ENCODE peak calls at places on chromosomes 16 and 17, in ten cellular contexts. E is brain microvascular endothelial cell; Z is gastrocnemius medialis; Q is aorta; F is K562; U is PC-9; B is SJSA1; R is CD4-positive, alpha-beta memory T cell; V is left lung; X is HCT116. J is an unnamed sample. For H3K36me3, the result is how much of the 10 kb centered on the place peaks cover.

GRCh38 chr17:28467456-28468025 is 5.9 kb upstream of the SLC13A2 start:
- DNase-seq in E (peak), Z (no peak), Q (no peak), F (no peak), U (no peak), B (peak), R (no peak), V (no peak), X (no peak), J (peak)

GRCh38 chr16:73848993-73849392 is 447.6 kb upstream of the PSMD7 start:
- DNase-seq in E (no peak), Z (no peak), Q (no peak), F (no peak), U (no peak), B (no peak), R (no peak), V (no peak), X (no peak), J (no peak)

GRCh38 chr16:67632415-67633172 is 12.3 kb upstream of the CARMIL2 start:
- DNase-seq in E (no peak), Z (no peak), Q (no peak), F (no peak), U (no peak), B (no peak), R (no peak), V (no peak), X (no peak), J (no peak)

GRCh38 chr16:50279142-50279865 is 13.0 kb downstream of the ADCY7 start:
- DNase-seq in E (no peak), Z (peak), Q (peak), F (peak), U (no peak), B (no peak), R (no peak), V (peak), X (no peak), J (no peak)

GRCh38 chr16:19783363-19783762 is 65.3 kb downstream of the IQCK start:
- DNase-seq in E (no peak), Z (no peak), Q (no peak), F (no peak), U (no peak), B (no peak), R (no peak), V (no peak), X (no peak), J (no peak)

GRCh38 chr16:21710938-21711337 is 47.2 kb downstream of the OTOA start:
- DNase-seq in E (no peak), Z (no peak), Q (no peak), F (no peak), U (no peak), B (no peak), R (no peak), V (no peak), X (no peak), J (no peak)

GRCh38 chr17:76000755-76001521 is at the start of gene CDK3:
- DNase-seq in E (no peak), Z (no peak), Q (no peak), F (no peak), U (no peak), B (no peak), R (no peak), V (no peak), X (no peak), J (no peak)

GRCh38 chr17:21537302-21537701 is 155.0 kb upstream of the KCNJ18 start:
- DNase-seq in E (no peak), Z (no peak), Q (no peak), F (no peak), U (no peak), B (no peak), R (no peak), V (no peak), X (no peak), J (no peak)

GRCh38 chr16:19601083-19601976 is 45.8 kb downstream of the VPS35L start:
- DNase-seq in E (peak), Z (no peak), Q (no peak), F (peak), U (peak), B (peak), R (peak), V (no peak), X (peak), J (no peak)

GRCh38 chr17:57898487-57899311 is 48.9 kb upstream of the MRPS23 start:
- DNase-seq in E (peak), Z (peak), Q (peak), F (no peak), U (peak), B (peak), R (no peak), V (peak), X (no peak), J (no peak)

GRCh38 chr17:29592850-29593545 is at the start of gene ANKRD13B:
- DNase-seq in E (no peak), Z (no peak), Q (peak), F (peak), U (peak), B (no peak), R (no peak), V (no peak), X (no peak), J (no peak)

GRCh38 chr16:24734382-24734781 is 4.9 kb downstream of the TNRC6A start:
- DNase-seq in E (no peak), Z (no peak), Q (no peak), F (no peak), U (no peak), B (no peak), R (no peak), V (no peak), X (no peak), J (no peak)

GRCh38 chr17:65918450-65918849 is 273.5 kb downstream of the CEP112 start:
- DNase-seq in E (no peak), Z (no peak), Q (no peak), F (no peak), U (no peak), B (peak), R (no peak), V (no peak), X (no peak), J (no peak)

GRCh38 chr17:77182205-77182604 is 41.4 kb downstream of the SEC14L1 start:
- DNase-seq in E (no peak), Z (no peak), Q (no peak), F (no peak), U (no peak), B (no peak), R (no peak), V (no peak), X (no peak), J (no peak)

GRCh38 chr16:9092963-9093477 is 1.6 kb downstream of the HAPSTR1 start:
- DNase-seq in E (no peak), Z (peak), Q (peak), F (no peak), U (peak), B (peak), R (no peak), V (peak), X (no peak), J (no peak)

DNA sequence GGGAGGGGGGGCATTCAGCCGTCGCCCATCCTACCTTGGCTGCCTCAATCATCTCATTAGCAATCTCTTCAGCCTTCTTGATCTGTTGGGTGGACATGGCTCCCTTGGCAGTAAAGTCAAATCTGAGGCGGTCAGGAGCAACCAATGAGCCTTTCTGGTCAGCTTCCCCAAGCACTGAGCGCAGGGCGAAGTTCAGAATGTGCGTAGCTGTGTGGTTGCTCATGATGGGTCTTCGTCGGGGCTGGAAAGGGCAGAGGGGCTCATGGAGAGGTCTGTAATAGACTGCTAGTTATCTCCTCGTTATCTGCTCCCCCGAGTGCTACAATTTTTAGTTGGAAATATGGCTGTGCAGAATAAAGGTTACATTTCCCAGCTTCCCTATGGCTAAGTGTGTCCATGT is 7.2 kb upstream of the EXOSC6 start:
- DNase-seq in E (no peak), Z (no peak), Q (no peak), F (no peak), U (no peak), B (no peak), R (no peak), V (no peak), X (no peak), J (no peak)
- H3K36me3 ChIP-seq in E (half or more), Z (under half), Q (under half), F (half or more), U (half or more), B (half or more), R (under half), V (under half), X (half or more), J (half or more)

GRCh38 chr16:58127634-58128033 is 1.5 kb downstream of the CFAP20 start:
- DNase-seq in E (no peak), Z (no peak), Q (no peak), F (no peak), U (no peak), B (no peak), R (no peak), V (no peak), X (no peak), J (peak)

GRCh38 chr16:58125041-58125440 is 4.1 kb downstream of the CFAP20 start:
- DNase-seq in E (no peak), Z (no peak), Q (no peak), F (no peak), U (no peak), B (no peak), R (no peak), V (no peak), X (no peak), J (no peak)

GRCh38 chr16:58127033-58127556 is 2.1 kb downstream of the CFAP20 start:
- DNase-seq in E (peak), Z (no peak), Q (no peak), F (no peak), U (no peak), B (no peak), R (peak), V (no peak), X (no peak), J (peak)

GRCh38 chr16:58125781-58126335 is 3.3 kb downstream of the CFAP20 start:
- DNase-seq in E (no peak), Z (no peak), Q (no peak), F (no peak), U (no peak), B (no peak), R (no peak), V (no peak), X (no peak), J (no peak)

GRCh38 chr16:58126451-58126968 is 2.7 kb downstream of the CFAP20 start:
- DNase-seq in E (no peak), Z (no peak), Q (no peak), F (no peak), U (no peak), B (no peak), R (no peak), V (no peak), X (no peak), J (no peak)
- H3K4me3 ChIP-seq in E (no peak), Z (peak), Q (no peak), F (peak), U (peak), B (no peak), R (no peak), V (no peak), X (no peak), J (no peak)

GRCh38 chr16:31713071-31713944 is 160.3 kb upstream of the ZNF267 start:
- DNase-seq in E (peak), Z (peak), Q (peak), F (peak), U (peak), B (peak), R (peak), V (peak), X (peak), J (peak)

GRCh38 chr16:31713945-31714898 is 159.4 kb upstream of the ZNF267 start:
- DNase-seq in E (no peak), Z (peak), Q (no peak), F (peak), U (no peak), B (no peak), R (no peak), V (no peak), X (no peak), J (peak)

GRCh38 chr16:31714899-31715504 is 158.6 kb upstream of the ZNF267 start:
- DNase-seq in E (no peak), Z (no peak), Q (no peak), F (no peak), U (no peak), B (no peak), R (no peak), V (no peak), X (no peak), J (peak)

GRCh38 chr16:31718998-31719397 is 154.6 kb upstream of the ZNF267 start:
- DNase-seq in E (no peak), Z (no peak), Q (no peak), F (no peak), U (no peak), B (no peak), R (no peak), V (no peak), X (no peak), J (no peak)

GRCh38 chr16:31715915-31716314 is 157.7 kb upstream of the ZNF267 start:
- DNase-seq in E (no peak), Z (no peak), Q (no peak), F (no peak), U (no peak), B (no peak), R (no peak), V (no peak), X (no peak), J (no peak)
- H3K27ac ChIP-seq in E (no peak), Z (no peak), Q (no peak), F (no peak), U (no peak), B (no peak), R (no peak), V (no peak), X (no peak), J (no peak)

GRCh38 chr17:5439446-5439764 is 450 bp upstream of the C1QBP start:
- DNase-seq in E (no peak), Z (no peak), Q (no peak), F (no peak), U (no peak), B (no peak), R (no peak), V (no peak), X (no peak), J (no peak)
- H3K36me3 ChIP-seq in E (under half), Z (under half), Q (under half), F (half or more), U (under half), B (half or more), R (under half), V (under half), X (under half), J (under half)

J was measured in mammary epithelial cell.